ENCODE peak calls at places on chromosomes 2 and 18, in seven cellular contexts. Z is HCT116; P is GM12865; B is AG04450; G is CD8-positive, alpha-beta T cell; W is GM10248; I is RWPE1. Y is an unnamed sample.

GRCh38 chr18:23580677-23581367 is 5.5 kb downstream of the NPC1 start:
- DNase-seq in G (no peak), P (no peak), W (no peak), I (no peak), Z (no peak), B (peak; percentile 58), Y (no peak)

GRCh38 chr18:5395860-5396448 is 100.4 kb upstream of the ZBTB14 start:
- DNase-seq in W (no peak), P (no peak), I (no peak), G (no peak), B (no peak), Z (no peak), Y (no peak)

GRCh38 chr2:16324971-16325612 is 340.5 kb downstream of the CYRIA start:
- DNase-seq in W (no peak), B (no peak), Z (no peak), P (no peak), G (no peak), I (no peak), Y (no peak)

GRCh38 chr2:27735263-27735904 is 36.1 kb upstream of the MRPL33 start:
- DNase-seq in B (peak; percentile 10), G (peak; percentile 55), W (no peak), P (no peak), Z (no peak), I (peak; percentile 63), Y (peak; percentile 60)

GRCh38 chr2:150689600-150689999 is 202.1 kb upstream of the RND3 start:
- DNase-seq in P (no peak), G (no peak), I (no peak), W (no peak), Z (no peak), B (no peak), Y (no peak)

GRCh38 chr2:231701456-231702373 is 6.6 kb upstream of the PTMA start:
- DNase-seq in G (no peak), I (peak; percentile 92), W (no peak), P (no peak), B (no peak), Z (no peak), Y (no peak)

GRCh38 chr2:134189009-134189717 is 64.7 kb upstream of the MGAT5 start:
- DNase-seq in W (no peak), Z (peak; percentile 13), P (no peak), B (peak; percentile 32), I (peak; percentile 86), G (no peak), Y (no peak)

GRCh38 chr18:22826726-22827125 is 106.4 kb upstream of the RBBP8 start:
- DNase-seq in P (no peak), G (no peak), I (peak; percentile 83), W (no peak), B (no peak), Z (no peak), Y (no peak)

GRCh38 chr2:20151116-20151571 is 73.8 kb downstream of the SDC1 start:
- DNase-seq in B (no peak), G (no peak), Z (no peak), I (no peak), P (peak; percentile 71), W (no peak), Y (peak; percentile 60)

DNA sequence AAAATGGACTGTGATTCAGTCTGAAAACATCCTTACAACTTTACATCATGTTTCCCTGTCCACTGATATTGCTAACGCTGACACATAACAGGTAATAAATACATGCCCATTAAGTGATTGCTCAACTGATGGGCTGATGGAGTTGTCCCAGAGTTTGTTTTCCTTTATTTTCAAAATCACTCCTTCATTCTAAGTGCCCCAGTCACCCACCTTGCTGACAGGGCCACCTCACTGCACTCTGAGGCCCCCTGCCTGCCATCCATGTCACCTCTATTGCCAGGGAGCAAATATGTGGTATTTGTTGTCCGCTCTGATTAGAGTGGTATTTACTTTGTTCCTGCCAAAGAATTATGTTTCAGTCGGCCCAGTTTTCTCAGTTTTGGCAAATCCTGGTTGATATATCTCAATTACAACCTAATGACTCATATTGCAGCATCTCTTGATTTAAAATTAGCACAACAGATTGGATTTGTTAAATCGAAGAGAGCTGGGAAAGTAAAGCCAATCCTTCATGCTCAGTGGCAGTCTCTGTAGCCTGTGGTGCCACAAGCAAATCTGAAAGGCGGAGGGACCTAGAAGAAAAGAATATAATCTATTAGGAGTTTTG is 105.1 kb downstream of the RDH14 start:
- DNase-seq in Z (no peak), W (no peak), B (no peak), G (no peak), P (no peak), I (peak; percentile 24), Y (no peak)
- TF ChIP-seq CTCF in Z (peak; percentile 51), W (no peak), B (peak; percentile 53), G (no peak), P (no peak), I (no peak), Y (no peak)

DNA sequence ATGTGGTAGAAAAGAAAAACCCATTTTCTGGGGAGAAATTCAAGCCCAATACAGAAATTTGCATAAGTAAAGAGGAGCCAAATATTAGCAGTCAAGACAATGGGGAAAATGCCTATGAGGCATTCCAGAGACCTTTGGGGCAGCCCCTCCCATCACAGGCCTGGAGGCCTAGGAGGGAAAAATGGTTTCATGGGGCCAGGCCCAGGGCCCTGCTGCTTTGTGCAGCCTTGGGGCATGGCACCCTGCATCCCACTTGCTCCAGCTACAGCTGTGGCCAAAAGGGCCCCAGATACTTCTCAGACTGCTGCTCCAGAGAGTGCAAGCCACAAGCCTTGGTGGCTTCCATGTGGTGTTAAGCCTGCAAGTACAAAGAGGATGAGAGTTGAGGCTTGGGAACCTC is 51.3 kb upstream of the CYP1B1 start:
- DNase-seq in G (no peak), W (no peak), B (no peak), P (no peak), I (no peak), Z (no peak), Y (no peak)
- TF ChIP-seq CTCF in G (no peak), W (no peak), B (no peak), P (no peak), I (no peak), Z (no peak), Y (no peak)

GRCh38 chr2:159177957-159178356 is 108.5 kb downstream of the WDSUB1 start:
- DNase-seq in B (no peak), G (no peak), I (no peak), Z (no peak), W (no peak), P (no peak), Y (no peak)

GRCh38 chr2:159176555-159176954 is 109.9 kb downstream of the WDSUB1 start:
- DNase-seq in Z (no peak), W (no peak), I (no peak), B (no peak), P (no peak), G (no peak), Y (no peak)

GRCh38 chr2:159174759-159175158 is 111.7 kb downstream of the WDSUB1 start:
- DNase-seq in P (no peak), W (no peak), G (no peak), B (no peak), Z (no peak), I (no peak), Y (no peak)

GRCh38 chr2:159177357-159177756 is 109.1 kb downstream of the WDSUB1 start:
- DNase-seq in W (no peak), I (no peak), P (no peak), Z (no peak), B (no peak), G (no peak), Y (no peak)

DNA sequence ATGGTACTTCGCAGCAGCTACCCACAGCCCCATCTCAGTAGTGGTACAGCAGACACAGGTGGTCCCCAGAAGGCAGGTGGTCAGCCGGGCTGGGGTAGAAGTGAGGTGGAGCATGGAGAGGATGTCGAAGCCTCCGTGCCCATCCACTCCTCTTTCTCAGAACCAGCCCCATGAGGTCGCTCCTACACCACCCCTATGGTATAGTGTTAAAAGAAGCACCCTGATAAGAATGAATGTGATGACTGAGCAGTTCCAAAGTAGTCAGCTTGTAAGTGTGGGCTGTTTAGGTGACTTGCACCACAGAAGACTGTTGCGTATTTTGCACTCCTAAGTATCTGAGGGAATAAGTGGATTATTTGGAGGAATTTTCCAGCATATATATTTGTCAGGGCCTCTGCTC is 111.3 kb downstream of the WDSUB1 start:
- DNase-seq in Z (no peak), W (no peak), G (no peak), P (peak; percentile 33), I (no peak), B (no peak), Y (no peak)
- TF ChIP-seq CTCF in Z (no peak), W (no peak), G (no peak), P (peak; percentile 32), I (no peak), B (no peak), Y (peak; percentile 0)

GRCh38 chr2:74414913-74415761 is 6.3 kb downstream of the C2orf81 start:
- DNase-seq in I (no peak), W (peak; percentile 51), Z (no peak), P (no peak), G (no peak), B (no peak), Y (peak; percentile 63)
- TF ChIP-seq CTCF in I (no peak), W (peak; percentile 23), Z (no peak), P (no peak), G (no peak), B (no peak), Y (no peak)

GRCh38 chr2:120094795-120095194 is 81.9 kb downstream of the EPB41L5 start:
- DNase-seq in G (no peak), W (no peak), I (no peak), Z (no peak), B (no peak), P (no peak), Y (no peak)

GRCh38 chr2:120104002-120104467 is 91.2 kb downstream of the EPB41L5 start:
- DNase-seq in B (peak; percentile 81), I (peak; percentile 18), Z (no peak), W (no peak), G (no peak), P (no peak), Y (no peak)

GRCh38 chr2:120105360-120105759 is 92.5 kb downstream of the EPB41L5 start:
- DNase-seq in I (no peak), Z (no peak), G (no peak), P (peak; percentile 55), W (peak; percentile 20), B (no peak), Y (peak; percentile 24)

GRCh38 chr2:120104772-120105171 is 91.9 kb downstream of the EPB41L5 start:
- DNase-seq in P (no peak), B (no peak), W (no peak), G (no peak), I (no peak), Z (no peak), Y (no peak)

DNA sequence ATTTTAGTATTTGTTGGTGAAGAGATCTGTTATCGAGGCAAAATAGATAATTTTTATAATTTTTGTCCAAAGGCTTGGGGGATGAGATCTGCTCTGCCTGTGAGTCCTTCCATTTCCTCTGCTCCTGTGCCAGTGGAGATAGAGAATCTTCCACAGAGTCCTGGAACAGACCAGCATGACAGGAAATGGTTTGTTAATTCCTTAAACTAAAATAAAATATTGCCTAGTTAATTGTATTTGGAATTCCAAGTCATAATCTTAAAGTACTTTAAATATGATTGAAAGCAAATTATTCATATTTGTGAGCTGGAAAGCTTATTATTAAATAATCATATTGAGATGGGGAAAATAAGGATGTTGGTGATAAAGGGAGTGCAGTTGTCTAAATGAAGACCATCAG is 87.8 kb downstream of the EPB41L5 start:
- DNase-seq in Z (no peak), I (no peak), W (no peak), B (no peak), P (no peak), G (no peak), Y (no peak)
- TF ChIP-seq CTCF in Z (no peak), I (no peak), W (no peak), B (no peak), P (no peak), G (no peak), Y (no peak)

GRCh38 chr2:223474893-223475292 is 127.3 kb downstream of the SCG2 start:
- DNase-seq in P (no peak), Z (no peak), B (no peak), I (no peak), W (no peak), G (no peak), Y (no peak)
- TF ChIP-seq CTCF in P (no peak), Z (no peak), B (no peak), I (no peak), W (no peak), G (no peak), Y (no peak)

Y was measured in GM13976.